ENCODE peak calls at places on chromosomes 2 and 18, in four cellular contexts. H is H9, M is mammary epithelial cell, X is uterus. V is an unnamed sample.

GRCh38 chr2:101238930-101239759 is 13.5 kb upstream of the CNOT11 start:
- DNase-seq in H (no peak), M (no peak), X (no peak), V (no peak)

GRCh38 chr2:37143986-37144385 is 12.8 kb downstream of the EIF2AK2 start:
- DNase-seq in H (no peak), M (no peak), X (no peak), V (no peak)

GRCh38 chr2:239819091-239819973 is 205.8 kb downstream of the NDUFA10 start:
- DNase-seq in H (peak), M (no peak), X (no peak), V (no peak)

GRCh38 chr2:179826297-179826696 is 35.1 kb downstream of the ZNF385B start:
- DNase-seq in H (no peak), M (no peak), X (no peak), V (no peak)

GRCh38 chr2:136081582-136082210 is 36.3 kb downstream of the CXCR4 start:
- DNase-seq in H (no peak), M (no peak), X (no peak), V (no peak)

GRCh38 chr18:7878265-7879173 is 311.4 kb downstream of the PTPRM start:
- DNase-seq in H (no peak), M (no peak), X (no peak), V (no peak)

GRCh38 chr2:100350661-100351185 is 28.4 kb upstream of the LONRF2 start:
- DNase-seq in H (no peak), M (no peak), X (no peak), V (no peak)

GRCh38 chr2:28956415-28956826 is 24.7 kb upstream of the TOGARAM2 start:
- DNase-seq in H (peak), M (no peak), X (no peak), V (peak)

GRCh38 chr2:14480906-14481305 is 151.6 kb upstream of the LRATD1 start:
- DNase-seq in H (no peak), M (no peak), X (no peak), V (no peak)

GRCh38 chr2:159285929-159286708 is at the start of gene WDSUB1:
- DNase-seq in H (peak), M (peak), X (peak), V (peak)

GRCh38 chr2:95158891-95159619 is 593 bp downstream of the ZNF514 start:
- DNase-seq in H (peak), M (peak), X (peak), V (no peak)

GRCh38 chr2:33496150-33496549 is 19.7 kb downstream of the RASGRP3 start:
- DNase-seq in H (no peak), M (no peak), X (no peak), V (no peak)

GRCh38 chr2:140586379-140586778 is 1544.4 kb downstream of the LRP1B start:
- DNase-seq in H (peak), M (peak), X (no peak), V (peak)

GRCh38 chr2:99337164-99337930 is at the start of gene EIF5B:
- DNase-seq in H (peak), M (peak), X (peak), V (peak)

GRCh38 chr2:115650827-115651226 is 1208.4 kb downstream of the DPP10 start:
- DNase-seq in H (no peak), M (no peak), X (no peak), V (no peak)

GRCh38 chr2:95309599-95309998 is 12.5 kb downstream of the KCNIP3 start:
- DNase-seq in H (no peak), M (no peak), X (no peak), V (no peak)

GRCh38 chr2:64866797-64867196 is 122.4 kb upstream of the SLC1A4 start:
- DNase-seq in H (no peak), M (peak), X (peak), V (no peak)

DNA sequence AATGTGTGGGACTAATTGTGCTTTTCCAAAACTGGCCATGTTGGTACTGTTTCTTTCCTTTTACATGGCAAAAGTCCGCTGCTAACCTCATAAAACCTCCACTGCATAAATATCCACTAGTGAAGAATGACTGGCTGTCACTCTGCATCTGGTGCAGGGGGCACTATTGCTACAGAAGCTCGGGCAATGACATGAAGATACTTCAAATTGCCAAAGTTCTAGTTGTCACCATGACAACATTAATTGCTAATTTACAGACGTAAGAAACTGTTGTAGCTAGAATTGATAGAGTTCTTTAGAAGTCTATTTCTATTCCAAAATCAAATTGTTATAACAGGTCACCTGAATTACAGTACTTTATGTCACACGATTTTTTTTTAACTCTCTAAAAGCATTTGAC is 861 bp downstream of the CFAP210 start:
- DNase-seq in H (no peak), M (no peak), X (no peak), V (no peak)
- TF ChIP-seq CTCF in H (no peak), M (no peak), X (no peak), V (no peak)

DNA sequence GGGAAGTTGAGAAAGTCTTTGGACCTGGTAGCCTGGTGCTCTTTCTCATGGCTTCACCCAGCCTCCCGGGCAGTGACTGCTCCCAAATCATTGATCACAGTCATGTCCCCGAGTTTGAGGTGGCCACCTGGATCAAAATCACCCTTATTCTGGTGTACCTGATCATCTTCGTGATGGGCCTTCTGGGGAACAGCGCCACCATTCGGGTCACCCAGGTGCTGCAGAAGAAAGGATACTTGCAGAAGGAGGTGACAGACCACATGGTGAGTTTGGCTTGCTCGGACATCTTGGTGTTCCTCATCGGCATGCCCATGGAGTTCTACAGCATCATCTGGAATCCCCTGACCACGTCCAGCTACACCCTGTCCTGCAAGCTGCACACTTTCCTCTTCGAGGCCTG is 391 bp downstream of the GPR39 start:
- DNase-seq in H (no peak), M (no peak), X (no peak), V (no peak)
- TF ChIP-seq CTCF in H (peak), M (peak), X (no peak), V (no peak)

GRCh38 chr2:23769364-23769763 is 157.6 kb downstream of the ATAD2B start:
- DNase-seq in H (no peak), M (no peak), X (no peak), V (no peak)

GRCh38 chr2:23767871-23768611 is 158.9 kb downstream of the ATAD2B start:
- DNase-seq in H (no peak), M (peak), X (no peak), V (no peak)

GRCh38 chr2:23776021-23776420 is 150.9 kb downstream of the ATAD2B start:
- DNase-seq in H (no peak), M (peak), X (no peak), V (no peak)

GRCh38 chr2:23777857-23778256 is 149.1 kb downstream of the ATAD2B start:
- DNase-seq in H (no peak), M (no peak), X (no peak), V (no peak)

DNA sequence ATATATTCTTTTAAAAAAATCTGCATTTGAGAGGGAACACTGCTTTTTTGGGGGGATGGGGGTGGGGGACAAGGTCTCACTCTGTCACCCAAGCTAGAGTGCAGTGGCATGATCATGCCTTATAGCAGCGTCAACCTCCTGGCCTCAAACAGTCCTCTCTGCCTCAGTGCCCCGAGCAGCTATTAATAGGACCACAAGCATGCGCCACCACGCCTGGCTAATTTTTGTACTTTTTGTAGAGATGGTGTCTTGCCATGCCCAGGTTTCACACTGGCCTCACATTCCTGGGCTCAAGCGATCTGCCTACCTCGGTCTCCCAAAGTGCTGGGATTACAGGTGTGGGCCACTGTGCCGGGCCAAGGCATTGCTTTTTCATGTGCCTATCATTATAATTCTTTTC is 154.2 kb downstream of the ATAD2B start:
- DNase-seq in H (no peak), M (no peak), X (no peak), V (no peak)
- TF ChIP-seq CTCF in H (no peak), M (no peak), X (no peak), V (no peak)

GRCh38 chr2:120512321-120512710 is 166.4 kb downstream of the INHBB start:
- DNase-seq in H (no peak), M (no peak), X (no peak), V (no peak)
- TF ChIP-seq CTCF in H (peak), M (no peak), X (no peak), V (no peak)

DNA sequence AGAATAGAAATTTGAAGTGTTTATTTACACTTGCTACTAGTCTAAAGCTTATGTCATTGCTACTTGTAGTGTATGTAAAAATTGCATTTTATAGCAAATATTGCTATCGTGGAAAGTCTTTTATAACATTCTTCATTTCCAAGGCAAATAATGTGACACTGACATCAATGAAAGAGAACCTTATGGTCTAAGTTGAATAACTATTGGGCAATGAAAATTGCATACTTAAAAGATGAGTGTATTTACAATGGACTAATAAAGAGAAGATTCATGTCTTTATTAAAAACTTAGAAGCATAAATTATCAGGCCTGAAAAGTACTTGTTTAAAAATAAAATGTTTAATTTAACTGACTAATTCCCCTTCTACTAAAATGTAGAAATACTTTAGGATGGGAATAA is 82.2 kb downstream of the LRP1B start:
- DNase-seq in H (no peak), M (no peak), X (no peak), V (no peak)
- TF ChIP-seq CTCF in H (no peak), M (no peak), X (no peak), V (no peak)

GRCh38 chr2:229443141-229443540 is 172.1 kb upstream of the PID1 start:
- DNase-seq in H (no peak), M (no peak), X (no peak), V (no peak)

GRCh38 chr2:229443869-229444268 is 172.8 kb upstream of the PID1 start:
- DNase-seq in H (no peak), M (no peak), X (no peak), V (no peak)

GRCh38 chr2:229446316-229446715 is 175.2 kb upstream of the PID1 start:
- DNase-seq in H (no peak), M (no peak), X (no peak), V (no peak)

GRCh38 chr2:229445501-229446294 is 174.6 kb upstream of the PID1 start:
- DNase-seq in H (no peak), M (peak), X (peak), V (no peak)

GRCh38 chr2:229445013-229445412 is 173.9 kb upstream of the PID1 start:
- DNase-seq in H (no peak), M (peak), X (peak), V (no peak)
- TF ChIP-seq CTCF in H (no peak), M (no peak), X (no peak), V (no peak)

DNA sequence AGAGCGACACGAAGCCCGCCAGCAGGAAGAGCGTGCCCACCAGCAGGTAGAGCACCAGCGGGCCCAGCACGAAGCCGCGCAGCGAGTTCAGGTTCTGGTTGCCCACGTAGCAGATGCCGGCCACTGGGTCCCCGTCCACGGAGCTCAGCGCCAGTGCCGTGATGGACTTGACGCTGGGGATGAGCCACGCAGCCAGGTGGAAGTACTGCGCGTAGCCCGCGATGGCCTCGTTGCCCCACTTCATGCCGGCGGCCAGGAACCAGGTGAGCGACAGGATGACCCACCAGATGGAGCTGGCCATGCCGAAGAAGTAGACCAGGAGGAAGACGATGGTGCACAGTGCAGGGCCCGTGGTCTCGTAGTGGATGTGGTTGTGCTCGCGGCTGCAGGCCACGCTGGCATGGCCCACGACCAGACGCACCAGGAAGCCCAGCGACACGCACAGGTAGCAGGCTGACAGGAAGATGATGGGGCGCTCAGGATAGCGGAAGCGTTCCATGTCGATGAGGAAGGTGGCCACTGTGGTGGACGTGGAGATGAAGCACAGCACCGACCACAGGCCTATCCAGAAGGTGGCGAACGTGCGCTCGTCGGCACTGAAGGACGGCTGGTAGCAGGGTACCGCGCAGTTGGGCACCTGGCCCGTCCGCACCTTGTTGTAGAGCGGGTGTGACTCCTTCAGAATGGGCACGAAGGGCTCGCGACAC is 2.1 kb downstream of the FZD5 start:
- DNase-seq in H (peak), M (peak), X (peak), V (peak)
- TF ChIP-seq CTCF in H (peak), M (peak), X (peak), V (peak)

DNA sequence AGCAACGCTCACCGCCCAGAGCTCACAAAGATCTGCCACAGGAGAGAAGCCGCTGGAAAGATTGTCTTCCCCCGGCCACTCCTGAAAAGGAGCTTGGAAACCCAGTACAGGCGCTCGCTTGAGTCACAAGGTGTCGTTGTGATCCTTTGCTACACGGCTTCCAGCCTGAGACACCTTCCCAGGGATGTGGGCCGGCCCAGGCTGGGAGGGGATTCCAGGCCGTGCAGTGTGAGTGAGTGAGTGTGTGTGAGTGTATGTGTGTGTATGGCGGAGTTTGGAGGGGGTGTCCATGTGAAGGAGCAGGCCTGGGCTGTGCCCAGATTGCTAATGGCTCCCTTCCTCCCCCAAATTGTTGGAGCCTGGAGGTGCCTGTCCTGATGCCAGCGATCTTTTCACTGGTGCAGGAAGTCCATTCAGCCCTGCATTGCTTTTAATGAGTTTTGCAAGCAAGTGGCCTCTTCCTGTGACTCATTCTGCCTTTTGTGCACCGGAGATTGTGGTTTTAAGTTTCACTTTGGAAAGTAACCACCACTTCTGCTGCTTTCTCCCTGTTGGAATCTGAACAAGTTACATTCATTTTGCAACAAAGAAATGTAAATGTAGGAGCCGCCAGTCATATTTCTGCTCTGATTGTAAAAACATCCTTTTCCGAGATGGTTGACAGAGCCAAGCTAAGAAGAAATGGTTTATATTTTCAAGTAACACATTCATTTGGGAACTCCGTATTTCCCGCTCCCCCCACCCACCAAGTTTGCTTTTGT is 83.7 kb downstream of the LPIN1 start:
- DNase-seq in H (peak), M (peak), X (peak), V (peak)
- TF ChIP-seq CTCF in H (peak), M (peak), X (peak), V (peak)

DNA sequence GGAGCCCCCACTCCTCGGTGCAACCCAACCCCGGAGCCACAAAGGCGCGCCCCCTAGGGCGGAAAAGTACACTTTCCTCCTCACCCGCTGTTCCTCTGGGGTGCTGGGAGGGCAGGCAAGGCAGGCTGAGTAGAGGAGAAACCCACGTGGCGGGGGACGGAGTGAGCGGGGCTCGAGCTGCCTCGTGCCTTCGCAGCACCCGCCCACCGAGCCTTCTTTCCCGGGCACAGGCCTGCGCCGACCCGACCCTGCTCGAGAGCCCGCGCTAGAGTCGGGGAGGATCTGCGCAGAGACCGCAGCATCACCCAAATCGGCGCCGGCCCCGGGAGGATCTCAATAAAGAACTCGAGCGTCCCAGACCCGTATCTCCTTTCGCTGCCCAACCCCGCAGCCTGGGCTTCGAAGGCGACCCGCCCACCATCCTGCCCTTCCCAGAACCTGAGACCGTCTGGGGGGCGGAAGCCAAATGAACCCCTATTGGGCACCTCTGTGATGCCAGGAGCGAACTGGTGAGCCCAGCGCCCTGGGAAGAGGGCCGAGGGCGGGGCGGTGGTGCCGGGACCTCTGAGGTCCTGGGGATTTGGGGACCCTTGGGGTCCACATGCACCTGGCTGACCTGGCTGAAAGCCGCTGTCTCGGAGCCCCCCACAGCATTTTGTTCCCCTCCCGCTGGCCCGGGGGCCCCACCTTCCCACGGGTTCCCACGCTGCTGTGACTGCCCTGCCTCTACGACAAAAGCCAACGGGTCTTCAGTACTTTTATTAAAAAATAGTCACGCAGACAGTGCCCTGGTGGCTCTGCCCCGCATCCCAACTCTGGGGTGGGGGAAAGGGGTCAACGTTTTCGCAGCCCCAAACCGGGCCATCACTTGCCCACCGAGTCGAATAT is 1.3 kb downstream of the UCN start:
- DNase-seq in H (no peak), M (no peak), X (no peak), V (peak)
- TF ChIP-seq CTCF in H (no peak), M (no peak), X (no peak), V (no peak)

DNA sequence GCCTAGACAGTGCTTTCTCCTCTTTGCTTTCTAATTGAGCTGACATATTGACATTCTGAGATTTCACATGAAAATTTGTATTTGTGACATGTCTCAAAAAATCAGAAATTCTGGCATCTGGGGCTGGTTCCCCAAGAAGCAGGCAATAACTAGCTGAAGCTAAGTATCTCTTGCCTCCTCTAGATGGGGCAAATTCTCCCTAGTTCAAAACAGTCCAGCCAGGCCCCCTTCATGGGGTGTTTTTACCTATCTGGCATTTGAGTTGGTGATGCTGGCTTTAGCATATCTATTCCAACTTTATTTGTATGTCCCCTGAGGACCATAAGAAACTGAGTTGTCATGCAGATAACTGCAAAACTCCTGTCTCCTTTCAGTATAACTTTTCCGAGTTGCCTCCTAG is 39.9 kb downstream of the ARHGAP15 start:
- DNase-seq in H (no peak), M (no peak), X (no peak), V (no peak)
- TF ChIP-seq CTCF in H (peak), M (no peak), X (no peak), V (no peak)

V was measured in nephron progenitor cell.